ENCODE peak calls at places on chromosomes 11 and 22, in seven cellular contexts. U is trophoblast cell; A is AG04450; N is sigmoid colon; Y is tibial nerve; F is CD8-positive, alpha-beta T cell; I is colonic mucosa. B is an unnamed sample. For H3K9me3, the result is how much of the 10 kb centered on the place peaks cover.

GRCh38 chr11:63592975-63593395 is 21.2 kb downstream of the PLAAT3 start:
- DNase-seq in U (peak), A (no peak), N (no peak), Y (no peak), F (no peak), I (no peak), B (peak)

GRCh38 chr22:40345271-40345670 is 1.0 kb upstream of the ADSL start:
- DNase-seq in U (peak), A (no peak), N (no peak), Y (no peak), F (no peak), I (no peak), B (no peak)

GRCh38 chr11:68099474-68100405 is 21.4 kb downstream of the CHKA start:
- DNase-seq in U (no peak), A (no peak), N (no peak), Y (no peak), F (peak), I (peak), B (no peak)

GRCh38 chr11:69048056-69048717 is 545 bp upstream of the TPCN2 start:
- DNase-seq in U (no peak), A (no peak), N (no peak), Y (no peak), F (no peak), I (no peak), B (no peak)

GRCh38 chr22:24247564-24248344 is 2.9 kb upstream of the GGT5 start:
- DNase-seq in U (peak), A (peak), N (peak), Y (peak), F (peak), I (peak), B (peak)

GRCh38 chr11:133197425-133197824 is 334.9 kb downstream of the OPCML start:
- DNase-seq in U (no peak), A (no peak), N (no peak), Y (no peak), F (no peak), I (no peak), B (no peak)

GRCh38 chr22:28608546-28608945 is 71.1 kb downstream of the TTC28 start:
- DNase-seq in U (no peak), A (no peak), N (no peak), Y (no peak), F (no peak), I (no peak), B (no peak)

GRCh38 chr11:64531906-64532312 is 59.1 kb upstream of the SLC22A12 start:
- DNase-seq in U (no peak), A (no peak), N (no peak), Y (no peak), F (no peak), I (no peak), B (no peak)

GRCh38 chr22:25365491-25366261 is 146.2 kb downstream of the CRYBB2 start:
- DNase-seq in U (peak), A (no peak), N (peak), Y (no peak), F (no peak), I (no peak), B (no peak)

DNA sequence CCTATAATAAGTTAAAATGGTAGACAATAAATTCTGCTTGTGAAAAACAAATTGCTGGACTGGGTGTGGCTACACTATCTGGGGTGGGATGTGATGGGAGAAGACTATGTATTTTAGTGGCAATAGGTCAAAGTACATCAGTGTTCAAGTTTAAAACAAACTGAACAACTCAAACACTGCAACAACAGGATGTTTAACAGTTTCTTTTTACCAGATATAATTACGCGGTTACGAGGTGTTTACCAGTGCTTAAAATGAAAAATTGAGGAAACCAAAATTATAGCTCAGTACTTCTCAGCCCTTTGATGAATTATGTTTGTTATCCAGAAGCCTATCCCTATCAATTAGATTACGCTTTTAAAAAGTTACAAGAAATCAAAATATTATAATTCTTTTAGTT is 3.2 kb downstream of the PRDM10 start:
- DNase-seq in U (no peak), A (no peak), N (no peak), Y (no peak), F (no peak), I (peak), B (no peak)
- H3K27ac ChIP-seq in U (no peak), A (no peak), N (no peak), Y (no peak), F (no peak), I (peak), B (no peak)

GRCh38 chr11:134658481-134659080 is 246.5 kb upstream of the B3GAT1 start:
- DNase-seq in U (no peak), A (no peak), N (peak), Y (no peak), F (no peak), I (peak), B (peak)
- H3K9me3 ChIP-seq in U (under half), A (half or more), N (under half), Y (under half), F (under half), I (under half), B (under half)

DNA sequence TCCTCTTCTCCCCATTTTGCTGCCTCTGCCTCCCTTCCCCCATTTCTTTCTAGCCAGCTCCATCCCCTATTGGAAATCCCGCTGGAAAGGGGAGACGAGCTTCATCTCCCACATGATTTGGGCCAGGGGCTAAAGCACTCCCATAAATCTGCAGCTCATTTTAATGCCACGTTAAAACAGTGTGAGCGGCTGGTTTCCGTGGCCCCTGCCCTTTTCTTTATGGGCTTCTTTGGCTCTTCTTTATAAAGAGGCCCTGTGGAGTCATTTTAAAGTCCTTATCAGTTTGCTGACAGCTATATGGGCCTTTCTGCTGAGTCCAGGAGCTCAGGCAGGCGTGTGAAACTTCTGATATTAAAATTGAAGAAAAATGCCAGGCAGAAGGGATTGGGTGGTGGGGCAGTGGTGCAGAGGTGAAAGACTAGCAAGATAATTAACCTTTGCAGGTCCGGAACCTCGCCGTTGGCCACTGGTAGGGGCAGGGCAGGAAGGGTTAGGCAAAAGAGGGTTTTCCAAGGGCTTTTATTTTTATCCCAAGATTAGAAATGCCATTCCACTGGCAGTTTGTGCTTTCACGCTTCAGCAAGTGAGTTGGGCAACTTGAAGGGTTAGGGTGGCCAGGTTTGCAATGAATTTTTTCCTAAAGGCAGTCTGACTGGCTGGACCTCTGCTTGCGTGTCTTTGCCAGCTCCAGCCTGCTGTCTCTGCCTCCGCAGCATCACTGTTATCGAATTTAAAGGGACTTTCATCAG is 44.3 kb downstream of the EXT2 start:
- DNase-seq in U (no peak), A (no peak), N (no peak), Y (no peak), F (no peak), I (no peak), B (no peak)
- H3K27ac ChIP-seq in U (no peak), A (no peak), N (no peak), Y (peak), F (no peak), I (no peak), B (no peak)

GRCh38 chr22:47384977-47385376 is 622.5 kb downstream of the TBC1D22A start:
- DNase-seq in U (no peak), A (no peak), N (peak), Y (no peak), F (no peak), I (no peak), B (no peak)
- H3K9me3 ChIP-seq in U (half or more), A (under half), N (under half), Y (under half), F (under half), I (under half), B (under half)

GRCh38 chr22:17968126-17968525 is 56.2 kb downstream of the MICAL3 start:
- DNase-seq in U (no peak), A (no peak), N (no peak), Y (no peak), F (no peak), I (no peak), B (no peak)

GRCh38 chr22:17972385-17973181 is 51.8 kb downstream of the MICAL3 start:
- DNase-seq in U (peak), A (peak), N (no peak), Y (no peak), F (no peak), I (no peak), B (no peak)

GRCh38 chr22:17971711-17972110 is 52.6 kb downstream of the MICAL3 start:
- DNase-seq in U (no peak), A (no peak), N (no peak), Y (no peak), F (no peak), I (no peak), B (no peak)

GRCh38 chr22:17969732-17970131 is 54.6 kb downstream of the MICAL3 start:
- DNase-seq in U (peak), A (peak), N (no peak), Y (no peak), F (no peak), I (no peak), B (no peak)

GRCh38 chr22:17970205-17970708 is 54.1 kb downstream of the MICAL3 start:
- DNase-seq in U (peak), A (no peak), N (no peak), Y (no peak), F (no peak), I (no peak), B (no peak)
- H3K27ac ChIP-seq in U (peak), A (peak), N (peak), Y (peak), F (no peak), I (no peak), B (no peak)